ENCODE peak calls at places on chromosomes 3 and 15, in seven cellular contexts. L is uterus, J is heart left ventricle, I is HCT116, Y is hepatocyte, S is DND-41, U is Peyer's patch. F is an unnamed sample.

GRCh38 chr3:105040026-105040622 is 326.6 kb upstream of the ALCAM start:
- DNase-seq in L (no peak), J (no peak), I (no peak), Y (no peak), S (no peak), U (no peak), F (no peak)

GRCh38 chr3:122183521-122183892 is at the start of gene CASR:
- DNase-seq in L (no peak), J (no peak), I (no peak), Y (peak; percentile 21), S (no peak), U (no peak), F (no peak)

GRCh38 chr15:85623648-85624047 is 171.1 kb downstream of the KLHL25 start:
- DNase-seq in L (no peak), J (no peak), I (no peak), Y (no peak), S (no peak), U (no peak), F (no peak)

GRCh38 chr3:28791713-28792255 is 443.2 kb upstream of the AZI2 start:
- DNase-seq in L (no peak), J (no peak), I (no peak), Y (peak; percentile 14), S (no peak), U (no peak), F (no peak)

GRCh38 chr3:186084264-186084663 is 24.6 kb downstream of the ETV5 start:
- DNase-seq in L (no peak), J (no peak), I (no peak), Y (no peak), S (no peak), U (no peak), F (no peak)

GRCh38 chr3:189580190-189580589 is 51.0 kb upstream of the TP63 start:
- DNase-seq in L (no peak), J (no peak), I (no peak), Y (no peak), S (no peak), U (no peak), F (no peak)

GRCh38 chr3:157294444-157294843 is 134.5 kb upstream of the CCNL1 start:
- DNase-seq in L (no peak), J (no peak), I (no peak), Y (no peak), S (no peak), U (no peak), F (no peak)

GRCh38 chr15:77858677-77859490 is 218.6 kb downstream of the TBC1D2B start:
- DNase-seq in L (no peak), J (no peak), I (no peak), Y (no peak), S (no peak), U (peak; percentile 33), F (peak; percentile 35)

GRCh38 chr15:77798151-77798550 is 165.4 kb upstream of the LINGO1 start:
- DNase-seq in L (no peak), J (no peak), I (no peak), Y (no peak), S (no peak), U (no peak), F (no peak)

GRCh38 chr3:191774485-191774884 is 313.5 kb downstream of the PYDC2 start:
- DNase-seq in L (no peak), J (no peak), I (peak; percentile 87), Y (peak; percentile 8), S (no peak), U (no peak), F (no peak)

GRCh38 chr3:182967218-182968204 is 12.8 kb downstream of the DCUN1D1 start:
- DNase-seq in L (no peak), J (no peak), I (no peak), Y (no peak), S (peak; percentile 45), U (no peak), F (no peak)

GRCh38 chr3:89303721-89304120 is 196.3 kb downstream of the EPHA3 start:
- DNase-seq in L (no peak), J (no peak), I (no peak), Y (no peak), S (no peak), U (no peak), F (no peak)

GRCh38 chr3:125194849-125195601 is 17.5 kb downstream of the SLC12A8 start:
- DNase-seq in L (no peak), J (no peak), I (no peak), Y (peak; percentile 51), S (no peak), U (no peak), F (no peak)

GRCh38 chr15:89812126-89812846 is 2.4 kb downstream of the ANPEP start:
- DNase-seq in L (no peak), J (peak; percentile 55), I (no peak), Y (no peak), S (no peak), U (peak; percentile 92), F (no peak)

GRCh38 chr3:25664066-25664809 is 469 bp downstream of the TOP2B start:
- DNase-seq in L (peak; percentile 67), J (peak; percentile 80), I (peak; percentile 3), Y (peak; percentile 82), S (peak; percentile 47), U (peak; percentile 87), F (peak; percentile 83)

GRCh38 chr3:107142786-107143185 is 234.5 kb upstream of the CCDC54 start:
- DNase-seq in L (no peak), J (no peak), I (no peak), Y (no peak), S (no peak), U (no peak), F (no peak)

GRCh38 chr3:192514081-192514753 is 213.1 kb downstream of the FGF12 start:
- DNase-seq in L (no peak), J (no peak), I (no peak), Y (peak; percentile 72), S (no peak), U (no peak), F (peak; percentile 78)

GRCh38 chr3:18738393-18739097 is 313.4 kb upstream of the SATB1 start:
- DNase-seq in L (no peak), J (no peak), I (no peak), Y (no peak), S (no peak), U (no peak), F (no peak)

GRCh38 chr15:39030291-39031070 is 465.9 kb upstream of the RASGRP1 start:
- DNase-seq in L (no peak), J (no peak), I (no peak), Y (no peak), S (no peak), U (no peak), F (no peak)

GRCh38 chr3:43503067-43503728 is 118.6 kb downstream of the ANO10 start:
- DNase-seq in L (no peak), J (no peak), I (peak; percentile 12), Y (peak; percentile 50), S (no peak), U (no peak), F (no peak)

GRCh38 chr3:164375995-164376394 is 702.3 kb downstream of the SI start:
- DNase-seq in L (no peak), J (no peak), I (no peak), Y (no peak), S (no peak), U (no peak), F (no peak)

GRCh38 chr3:187066228-187066995 is 72.9 kb downstream of the RPL39L start:
- DNase-seq in L (no peak), J (peak; percentile 55), I (peak; percentile 47), Y (peak; percentile 46), S (no peak), U (no peak), F (no peak)

GRCh38 chr3:62562017-62562416 is 188.7 kb upstream of the FEZF2 start:
- DNase-seq in L (no peak), J (no peak), I (no peak), Y (no peak), S (no peak), U (no peak), F (no peak)

GRCh38 chr15:95196176-95196915 is 965.0 kb downstream of the MCTP2 start:
- DNase-seq in L (no peak), J (no peak), I (no peak), Y (peak; percentile 14), S (no peak), U (no peak), F (no peak)

GRCh38 chr3:100033814-100034490 is 80.3 kb downstream of the FILIP1L start:
- DNase-seq in L (no peak), J (no peak), I (no peak), Y (no peak), S (no peak), U (no peak), F (no peak)

GRCh38 chr3:153069598-153069997 is 92.4 kb upstream of the RAP2B start:
- DNase-seq in L (no peak), J (no peak), I (no peak), Y (no peak), S (no peak), U (no peak), F (no peak)
- H3K9me3 ChIP-seq in L (no peaks in the 10 kb centered on the region), J (no peaks in the 10 kb centered on the region), I (no peaks in the 10 kb centered on the region), Y (no peaks in the 10 kb centered on the region), S (no peaks in the 10 kb centered on the region), U (no peaks in the 10 kb centered on the region), F (no peaks in the 10 kb centered on the region)

GRCh38 chr15:40305281-40305680 is 2.5 kb downstream of the PLCB2 start:
- DNase-seq in L (no peak), J (no peak), I (no peak), Y (no peak), S (no peak), U (no peak), F (peak; percentile 24)
- H3K4me3 ChIP-seq in L (no peak overlapping the region), J (no peak overlapping the region), I (no peak overlapping the region), Y (no peak overlapping the region), S (no peak overlapping the region), U (no peak overlapping the region), F (no peak overlapping the region)

GRCh38 chr3:2061360-2061759 is 37.3 kb upstream of the CNTN4 start:
- DNase-seq in L (no peak), J (no peak), I (no peak), Y (no peak), S (no peak), U (no peak), F (no peak)
- H3K9me3 ChIP-seq in L (no peaks in the 10 kb centered on the region), J (no peaks in the 10 kb centered on the region), I (peaks cover 15% of the 10 kb centered on the region), Y (no peaks in the 10 kb centered on the region), S (no peaks in the 10 kb centered on the region), U (no peaks in the 10 kb centered on the region), F (no peaks in the 10 kb centered on the region)

GRCh38 chr15:62803856-62804400 is 238.6 kb upstream of the TPM1 start:
- DNase-seq in L (no peak), J (no peak), I (no peak), Y (no peak), S (no peak), U (no peak), F (no peak)
- H3K4me3 ChIP-seq in L (no peak overlapping the region), J (no peak overlapping the region), I (no peak overlapping the region), Y (no peak overlapping the region), S (no peak overlapping the region), U (no peak overlapping the region), F (no peak overlapping the region)

DNA sequence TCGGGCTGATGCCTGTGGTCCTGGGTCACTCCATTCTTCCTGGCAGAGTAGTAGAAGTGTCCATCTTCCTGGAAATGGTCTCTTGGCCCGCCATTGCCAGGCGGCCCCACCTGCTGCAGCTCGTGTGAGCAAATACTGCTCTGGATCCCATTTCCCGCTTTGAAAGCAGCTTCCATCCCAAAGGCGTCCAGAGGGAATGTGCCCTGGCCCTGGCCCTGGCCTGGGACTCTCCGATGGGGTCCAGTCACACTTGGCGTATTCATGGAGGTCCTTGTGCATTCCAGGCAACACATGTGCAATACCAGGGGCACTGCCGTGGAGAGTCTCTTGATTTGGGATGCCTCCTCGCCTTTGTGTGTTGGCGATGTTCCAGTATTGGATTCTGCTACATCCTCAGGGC is 111.1 kb downstream of the SNRPN start:
- DNase-seq in L (no peak), J (peak; percentile 8), I (no peak), Y (no peak), S (no peak), U (no peak), F (peak; percentile 48)
- H3K9me3 ChIP-seq in L (peaks cover 98% of the 10 kb centered on the region), J (peaks cover 100% of the 10 kb centered on the region), I (peaks cover 25% of the 10 kb centered on the region), Y (peaks cover 63% of the 10 kb centered on the region), S (peaks cover 99% of the 10 kb centered on the region), U (peaks cover 100% of the 10 kb centered on the region), F (peaks cover 97% of the 10 kb centered on the region)